ENCODE peak calls at places on chromosome 6, in nine cellular contexts. P, L, S, O, I, K, G, R and B are unnamed samples.

GRCh38 chr6:36368921-36369880 is 18.3 kb downstream of the ETV7 start:
- DNase-seq in R (no peak), L (peak; percentile 23), P (peak; percentile 99), K (no peak), G (no peak), O (peak; percentile 94), I (peak; percentile 71), S (no peak), B (peak; percentile 61)

GRCh38 chr6:157058574-157058973 is 264.7 kb downstream of the TMEM242 start:
- DNase-seq in L (no peak), O (no peak), P (no peak), K (no peak), S (no peak), G (no peak), I (no peak), R (no peak), B (no peak)

GRCh38 chr6:52893803-52894202 is 15.7 kb downstream of the GSTA3 start:
- DNase-seq in L (no peak), S (no peak), O (no peak), K (no peak), I (no peak), R (no peak), P (no peak), G (no peak), B (no peak)

GRCh38 chr6:31161216-31162126 is 3.1 kb downstream of the TCF19 start:
- DNase-seq in G (no peak), P (no peak), K (no peak), L (no peak), S (no peak), R (no peak), O (no peak), I (no peak), B (no peak)

GRCh38 chr6:17280552-17281090 is 540 bp upstream of the RBM24 start:
- DNase-seq in G (no peak), O (peak; percentile 44), R (no peak), I (no peak), S (peak; percentile 73), K (peak; percentile 77), P (peak; percentile 37), L (peak; percentile 78), B (no peak)

GRCh38 chr6:36722879-36723278 is 25.3 kb downstream of the RAB44 start:
- DNase-seq in I (no peak), K (no peak), P (no peak), R (no peak), O (no peak), L (no peak), G (no peak), S (no peak), B (no peak)

GRCh38 chr6:100440935-100441334 is 23.8 kb downstream of the SIM1 start:
- DNase-seq in G (no peak), I (no peak), S (no peak), K (no peak), L (no peak), P (no peak), R (no peak), O (no peak), B (no peak)

GRCh38 chr6:124964764-124965105 is 2.5 kb downstream of the RNF217 start:
- DNase-seq in P (peak; percentile 18), I (no peak), O (peak; percentile 47), R (no peak), K (no peak), S (no peak), L (no peak), G (no peak), B (peak; percentile 16)

GRCh38 chr6:45222380-45222779 is 105.8 kb upstream of the RUNX2 start:
- DNase-seq in G (no peak), K (no peak), R (no peak), P (no peak), L (no peak), O (peak; percentile 12), S (no peak), I (no peak), B (no peak)

GRCh38 chr6:74554041-74554440 is 651.8 kb downstream of the COL12A1 start:
- DNase-seq in R (no peak), P (no peak), G (no peak), S (no peak), I (no peak), O (no peak), L (no peak), K (no peak), B (no peak)

GRCh38 chr6:74551896-74552295 is 654.0 kb downstream of the COL12A1 start:
- DNase-seq in I (peak; percentile 21), P (peak; percentile 76), L (no peak), G (no peak), R (no peak), O (peak; percentile 61), K (no peak), S (no peak), B (peak; percentile 35)

DNA sequence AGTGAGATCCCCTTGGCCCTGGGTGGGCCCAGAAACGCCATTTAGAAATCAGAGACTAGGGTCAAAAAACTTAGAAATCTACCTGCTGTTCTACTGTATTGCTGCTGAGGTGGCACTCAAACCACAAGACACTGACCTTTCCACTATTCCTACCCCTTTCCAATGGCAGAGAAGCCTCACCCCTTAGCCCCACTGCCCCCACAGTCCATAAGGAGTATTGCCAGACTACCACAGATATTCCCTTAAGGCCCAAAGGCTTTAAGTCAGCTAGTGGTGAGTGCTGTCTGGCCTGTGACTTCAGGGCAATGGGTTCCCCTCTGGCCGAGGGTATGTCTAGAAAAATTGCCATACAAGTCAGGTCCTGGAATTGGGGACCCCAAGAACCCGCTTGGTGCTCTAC is 656.1 kb downstream of the COL12A1 start:
- DNase-seq in G (no peak), P (no peak), L (no peak), I (no peak), S (no peak), K (no peak), R (no peak), O (no peak), B (no peak)
- TF ChIP-seq CTCF in G (no peak), P (no peak), L (no peak), I (no peak), S (no peak), K (no peak), R (no peak), O (no peak), B (no peak)

DNA sequence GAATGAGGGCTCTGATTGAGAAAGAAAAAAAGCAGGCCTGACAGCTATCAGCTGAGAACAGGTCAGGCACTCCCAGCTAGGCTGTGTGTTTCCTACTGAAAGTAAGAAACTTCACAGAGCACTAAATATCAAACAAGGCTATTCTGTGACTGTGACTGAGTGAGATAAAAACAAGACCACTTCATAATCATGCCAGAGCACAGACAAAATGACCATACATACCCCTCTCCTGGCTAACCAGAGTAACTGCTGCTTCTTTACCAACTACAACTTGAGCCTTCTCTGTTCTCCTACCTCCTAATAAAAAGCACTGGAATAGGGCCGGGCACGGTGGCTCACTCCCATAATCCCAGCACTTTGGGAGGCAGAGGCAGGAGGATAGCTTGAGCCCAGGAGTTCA is 6.8 kb upstream of the BTN1A1 start:
- DNase-seq in I (peak; percentile 53), P (peak; percentile 28), L (no peak), K (no peak), R (no peak), G (no peak), S (no peak), O (peak; percentile 20), B (no peak)
- TF ChIP-seq CTCF in I (peak; percentile 26), P (peak; percentile 30), L (peak; percentile 21), K (no peak), R (no peak), G (peak; percentile 6), S (peak; percentile 19), O (peak; percentile 29), B (no peak)

DNA sequence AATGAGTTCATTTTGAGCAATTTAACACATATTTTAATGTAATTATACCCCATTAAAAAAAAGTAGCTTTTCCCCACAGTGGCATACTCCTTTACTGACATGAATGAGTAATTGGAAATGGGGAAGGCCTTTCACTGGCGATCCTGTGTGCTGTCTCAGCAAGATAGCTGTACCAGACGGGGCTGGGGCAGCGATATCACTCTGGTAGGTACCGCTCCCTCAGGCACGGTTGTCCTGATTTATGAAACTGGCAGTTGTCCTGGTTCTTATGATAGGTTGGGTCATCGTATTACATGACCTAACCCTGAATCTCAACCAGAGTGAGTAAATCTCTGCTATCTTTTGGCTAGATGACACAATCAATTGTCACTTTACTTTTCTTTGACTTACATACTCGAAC is 355.0 kb upstream of the MAP3K7 start:
- DNase-seq in P (no peak), I (no peak), O (no peak), L (no peak), R (no peak), K (no peak), G (no peak), S (no peak), B (no peak)
- TF ChIP-seq CTCF in P (no peak), I (no peak), O (no peak), L (no peak), R (no peak), K (no peak), G (no peak), S (no peak), B (no peak)

DNA sequence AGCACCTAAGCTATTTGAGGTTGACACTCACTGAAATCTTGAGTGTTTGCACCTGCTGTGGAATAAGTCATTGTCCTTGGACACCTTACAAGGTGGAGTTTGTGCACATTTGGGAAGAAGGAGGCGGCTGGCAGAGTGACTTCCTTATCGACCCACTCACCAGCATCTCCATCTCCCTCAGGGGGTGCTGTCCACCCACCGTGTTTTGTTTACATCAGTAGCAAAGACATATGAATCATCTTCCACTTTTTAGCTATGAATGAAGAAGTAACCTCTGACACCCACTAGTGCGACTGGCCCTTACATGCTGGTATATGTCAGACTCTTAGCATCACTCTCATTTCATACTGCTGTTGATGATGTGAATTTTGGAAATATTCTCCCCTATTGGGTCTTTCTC is 119.5 kb upstream of the SGK1 start:
- DNase-seq in G (no peak), O (peak; percentile 53), I (peak; percentile 82), L (no peak), R (no peak), P (no peak), S (no peak), K (no peak), B (peak; percentile 55)
- TF ChIP-seq CTCF in G (no peak), O (no peak), I (peak; percentile 26), L (no peak), R (no peak), P (no peak), S (no peak), K (no peak), B (no peak)

GRCh38 chr6:107274288-107274687 is 159.0 kb upstream of the BEND3 start:
- DNase-seq in G (no peak), O (no peak), S (no peak), P (no peak), L (no peak), K (no peak), R (no peak), I (no peak), B (no peak)
- TF ChIP-seq CTCF in G (no peak), O (no peak), S (no peak), P (no peak), L (no peak), K (no peak), R (no peak), I (no peak), B (no peak)

GRCh38 chr6:1363729-1364572 is 25.4 kb upstream of the FOXF2 start:
- DNase-seq in G (peak; percentile 18), P (peak; percentile 84), L (no peak), O (no peak), I (peak; percentile 79), R (no peak), S (no peak), K (peak; percentile 72), B (peak; percentile 33)
- TF ChIP-seq CTCF in G (peak; percentile 55), P (peak; percentile 39), L (no peak), O (peak; percentile 48), I (peak; percentile 25), R (no peak), S (peak; percentile 60), K (no peak), B (peak; percentile 42)